ENCODE peak calls at places on chromosomes 5 and 9, in nine cellular contexts. B is anterior cingulate cortex; R is upper lobe of right lung; W is stimulated activated naive CD8-positive, alpha-beta T cell treated with anti-CD3 and anti-CD28 coated beads, Interleukin-15, amount 100 ng/mL, for 72 hours; Q is AG20443; A is PC-3; G is brain microvascular endothelial cell; S is T-cell; J is islet precursor cell. X is an unnamed sample.

GRCh38 chr5:149804478-149805450 is 74.7 kb downstream of the PPARGC1B start:
- DNase-seq in B (no peak), R (no peak), W (no peak), Q (no peak), A (no peak), G (no peak), S (no peak), J (no peak), X (no peak)

GRCh38 chr5:61924251-61924650 is 381.8 kb upstream of the KIF2A start:
- DNase-seq in B (no peak), R (no peak), W (no peak), Q (no peak), A (no peak), G (no peak), S (no peak), J (no peak), X (no peak)

GRCh38 chr5:31086839-31087415 is 106.6 kb upstream of the CDH6 start:
- DNase-seq in B (no peak), R (no peak), W (no peak), Q (no peak), A (no peak), G (no peak), S (no peak), J (no peak), X (no peak)

GRCh38 chr5:158601118-158601517 is 498.6 kb downstream of the EBF1 start:
- DNase-seq in B (no peak), R (no peak), W (no peak), Q (no peak), A (no peak), G (no peak), S (no peak), J (no peak), X (no peak)

GRCh38 chr5:83554686-83555085 is 83.1 kb downstream of the VCAN start:
- DNase-seq in B (no peak), R (no peak), W (no peak), Q (no peak), A (peak; percentile 54), G (no peak), S (no peak), J (no peak), X (no peak)

GRCh38 chr5:180318456-180319089 is 26.7 kb upstream of the MAPK9 start:
- DNase-seq in B (no peak), R (no peak), W (no peak), Q (no peak), A (no peak), G (no peak), S (no peak), J (no peak), X (no peak)

GRCh38 chr5:89769975-89770374 is 639.6 kb downstream of the CETN3 start:
- DNase-seq in B (no peak), R (no peak), W (no peak), Q (no peak), A (peak; percentile 80), G (peak; percentile 83), S (no peak), J (peak; percentile 57), X (no peak)

GRCh38 chr5:154111214-154111613 is 72.4 kb downstream of the MFAP3 start:
- DNase-seq in B (no peak), R (no peak), W (no peak), Q (no peak), A (no peak), G (no peak), S (no peak), J (no peak), X (no peak)

GRCh38 chr5:176528761-176529115 is 8.5 kb downstream of the RNF44 start:
- DNase-seq in B (no peak), R (no peak), W (no peak), Q (no peak), A (no peak), G (no peak), S (no peak), J (no peak), X (no peak)

GRCh38 chr5:144575736-144576135 is 405.1 kb downstream of the KCTD16 start:
- DNase-seq in B (no peak), R (no peak), W (no peak), Q (no peak), A (no peak), G (no peak), S (no peak), J (no peak), X (no peak)

GRCh38 chr5:132369471-132370240 is at the start of gene SLC22A5:
- DNase-seq in B (peak; percentile 37), R (peak; percentile 92), W (peak; percentile 81), Q (peak; percentile 85), A (peak; percentile 76), G (no peak), S (peak; percentile 68), J (peak; percentile 93), X (peak; percentile 72)

GRCh38 chr5:100551183-100551582 is 16.0 kb downstream of the FAM174A start:
- DNase-seq in B (no peak), R (no peak), W (no peak), Q (no peak), A (no peak), G (no peak), S (no peak), J (no peak), X (no peak)

GRCh38 chr9:78775889-78776288 is 479.0 kb downstream of the PSAT1 start:
- DNase-seq in B (no peak), R (no peak), W (no peak), Q (no peak), A (no peak), G (no peak), S (no peak), J (no peak), X (no peak)

GRCh38 chr5:135678640-135679268 is 100.0 kb upstream of the CXCL14 start:
- DNase-seq in B (no peak), R (no peak), W (no peak), Q (no peak), A (no peak), G (no peak), S (no peak), J (no peak), X (no peak)

GRCh38 chr5:142934335-142934734 is 164.2 kb downstream of the ARHGAP26 start:
- DNase-seq in B (no peak), R (no peak), W (no peak), Q (no peak), A (no peak), G (no peak), S (no peak), J (no peak), X (no peak)

GRCh38 chr9:131739988-131740648 is at the start of gene RAPGEF1:
- DNase-seq in B (peak; percentile 54), R (peak; percentile 90), W (peak; percentile 92), Q (peak; percentile 94), A (peak; percentile 43), G (no peak), S (peak; percentile 83), J (peak; percentile 76), X (peak; percentile 79)

GRCh38 chr9:96651626-96652025 is 3.5 kb downstream of the PRXL2C start:
- DNase-seq in B (no peak), R (no peak), W (no peak), Q (no peak), A (peak; percentile 61), G (no peak), S (no peak), J (no peak), X (no peak)

GRCh38 chr5:111043712-111044506 is 27.6 kb upstream of the TSLP start:
- DNase-seq in B (no peak), R (no peak), W (no peak), Q (no peak), A (peak; percentile 77), G (peak; percentile 99), S (no peak), J (peak; percentile 57), X (no peak)

GRCh38 chr5:153153086-153153485 is 337.4 kb upstream of the GRIA1 start:
- DNase-seq in B (no peak), R (no peak), W (no peak), Q (no peak), A (no peak), G (no peak), S (no peak), J (no peak), X (no peak)

X was measured in stimulated activated naive B cell treated with anti-CD40 and anti-IgM and Interleukin-4, amounts not matched to agents 10 μg/mL and 1 μg/mL and 100 μg/mL, for 72 hours.